ENCODE peak calls at places on chromosomes 2 and 18, in four cellular contexts. J, V, M and A are unnamed samples. For H3K4me1, the result is how much of the 10 kb centered on the place peaks cover.

GRCh38 chr2:231527091-231527395 is 3.2 kb downstream of the NMUR1 start:
- DNase-seq in V (no peak), M (no peak), J (no peak), A (no peak)

GRCh38 chr2:240840435-240841060 is 20.5 kb upstream of the KIF1A start:
- DNase-seq in M (no peak), J (peak), V (peak), A (peak)

GRCh38 chr2:236711440-236711839 is 141.8 kb downstream of the ACKR3 start:
- DNase-seq in V (no peak), M (no peak), J (no peak), A (no peak)

GRCh38 chr2:223692227-223692947 is 90.2 kb upstream of the SCG2 start:
- DNase-seq in J (peak), V (peak), M (no peak), A (peak)

GRCh38 chr2:20126469-20126868 is 75.0 kb upstream of the LAPTM4A start:
- DNase-seq in M (no peak), J (no peak), V (no peak), A (no peak)

GRCh38 chr2:235859651-235860050 is 308.5 kb downstream of the GBX2 start:
- DNase-seq in J (no peak), M (no peak), V (no peak), A (no peak)

GRCh38 chr2:43265006-43265770 is 38.8 kb upstream of the ZFP36L2 start:
- DNase-seq in J (no peak), V (no peak), M (no peak), A (no peak)

GRCh38 chr18:76376225-76376624 is 118.8 kb downstream of the ZNF516 start:
- DNase-seq in V (no peak), M (no peak), J (no peak), A (no peak)

GRCh38 chr2:182020319-182021055 is 34.8 kb downstream of the PPP1R1C start:
- DNase-seq in M (no peak), V (no peak), J (no peak), A (no peak)

GRCh38 chr18:34598136-34598635 is 111.9 kb upstream of the DTNA start:
- DNase-seq in J (no peak), M (no peak), V (no peak), A (no peak)

GRCh38 chr2:119248311-119248710 is 24.7 kb downstream of the STEAP3 start:
- DNase-seq in M (no peak), J (no peak), V (no peak), A (no peak)

GRCh38 chr18:45719106-45719505 is 4.9 kb upstream of the SLC14A1 start:
- DNase-seq in M (no peak), V (no peak), J (no peak), A (no peak)

GRCh38 chr2:237475704-237476107 is 11.3 kb upstream of the MLPH start:
- DNase-seq in M (no peak), J (peak), V (no peak), A (no peak)

GRCh38 chr2:68043719-68044498 is 18.9 kb downstream of the C1D start:
- DNase-seq in M (no peak), J (no peak), V (no peak), A (no peak)

GRCh38 chr2:85731606-85732005 is 22.2 kb upstream of the ATOH8 start:
- DNase-seq in V (no peak), M (no peak), J (no peak), A (no peak)

GRCh38 chr2:225270861-225271260 is 128.6 kb upstream of the NYAP2 start:
- DNase-seq in J (peak), M (peak), V (no peak), A (peak)

GRCh38 chr18:70085641-70086040 is 119.8 kb downstream of the RTTN start:
- DNase-seq in M (no peak), J (no peak), V (no peak), A (no peak)

GRCh38 chr2:71716697-71717624 is 263.6 kb downstream of the DYSF start:
- DNase-seq in V (no peak), M (no peak), J (peak), A (no peak)

GRCh38 chr18:56973487-56973886 is 173.4 kb upstream of the BOD1L2 start:
- DNase-seq in V (no peak), J (no peak), M (no peak), A (no peak)

GRCh38 chr18:39636931-39637330 is 2071.3 kb upstream of the CELF4 start:
- DNase-seq in J (no peak), V (no peak), M (no peak), A (no peak)

GRCh38 chr2:33059452-33060156 is 112.9 kb downstream of the LTBP1 start:
- DNase-seq in J (no peak), V (no peak), M (no peak), A (no peak)

GRCh38 chr2:100733344-100734187 is 86.4 kb upstream of the NPAS2 start:
- DNase-seq in V (no peak), M (no peak), J (no peak), A (no peak)

GRCh38 chr2:61016392-61017002 is 1.0 kb upstream of the PEX13 start:
- DNase-seq in M (no peak), J (no peak), V (no peak), A (peak)

GRCh38 chr2:182426915-182427233 is at the start of gene PDE1A:
- DNase-seq in V (no peak), J (no peak), M (no peak), A (no peak)

GRCh38 chr2:44456946-44457345 is 95.2 kb downstream of the CAMKMT start:
- DNase-seq in M (no peak), V (no peak), J (no peak), A (no peak)

GRCh38 chr2:17969661-17970060 is 91.2 kb downstream of the KCNS3 start:
- DNase-seq in M (no peak), V (no peak), J (no peak), A (no peak)

GRCh38 chr2:10384089-10384734 is 63.9 kb downstream of the ODC1 start:
- DNase-seq in M (no peak), V (no peak), J (no peak), A (no peak)

GRCh38 chr2:212900715-212901114 is 250.7 kb downstream of the IKZF2 start:
- DNase-seq in J (no peak), V (no peak), M (no peak), A (no peak)

GRCh38 chr18:5542393-5543035 is 1.3 kb downstream of the EPB41L3 start:
- DNase-seq in J (no peak), V (no peak), M (no peak), A (peak)

GRCh38 chr2:205706769-205707375 is 24.6 kb downstream of the NRP2 start:
- DNase-seq in J (no peak), M (peak), V (no peak), A (no peak)

GRCh38 chr2:10576456-10576855 is 113.3 kb downstream of the NOL10 start:
- DNase-seq in V (no peak), M (no peak), J (no peak), A (no peak)

DNA sequence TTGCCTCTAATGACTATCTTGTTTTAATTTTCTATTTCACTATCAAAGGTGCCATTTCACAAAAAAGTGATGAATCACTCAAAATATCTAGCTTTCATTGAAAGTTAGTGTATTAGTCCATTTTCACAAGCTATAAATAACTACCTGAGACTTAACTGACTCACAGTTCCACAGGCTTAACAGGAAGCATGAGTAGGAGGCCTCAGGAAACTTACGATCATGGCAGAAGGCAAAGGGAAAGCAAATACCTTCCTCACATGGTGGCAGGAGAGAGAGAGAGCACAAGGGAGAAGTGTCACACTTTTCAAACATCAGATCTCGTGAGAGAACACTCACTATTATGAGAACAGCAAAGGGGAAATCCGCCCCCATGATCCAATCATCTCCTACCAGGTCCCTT is 1220.4 kb upstream of the ZEB2 start:
- DNase-seq in M (no peak), J (no peak), V (no peak), A (no peak)
- H3K4me1 ChIP-seq in M (under half), J (under half), V (under half), A (under half)

DNA sequence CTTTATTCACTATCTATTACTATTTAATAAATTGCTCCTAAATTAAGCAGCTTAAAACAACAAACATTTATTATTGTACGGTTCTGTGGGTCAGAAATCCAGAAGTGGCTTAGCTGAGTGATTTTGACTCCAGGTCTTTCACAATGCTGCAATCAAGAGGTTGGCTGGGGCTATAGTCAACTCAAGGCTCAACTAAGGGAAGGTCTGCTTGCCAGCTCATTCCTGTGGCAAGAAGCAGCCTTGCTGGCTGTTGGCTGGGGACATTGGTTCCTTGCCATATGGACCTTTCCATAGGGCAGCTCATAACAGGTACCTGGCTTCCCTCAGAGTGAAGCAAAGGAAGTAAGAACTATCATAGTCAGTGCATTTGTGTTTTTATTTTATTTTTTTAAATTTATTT is 5.0 kb upstream of the MRPL19 start:
- DNase-seq in M (no peak), V (no peak), J (no peak), A (no peak)
- TF ChIP-seq NRF1 in M (no peak), V (no peak), J (no peak), A (no peak)

GRCh38 chr2:37871453-37872191 is 53.5 kb upstream of the RMDN2 start:
- DNase-seq in V (no peak), J (no peak), M (no peak), A (no peak)
- H3K4me1 ChIP-seq in V (under half), J (under half), M (under half), A (under half)

GRCh38 chr2:113876503-113877387 is 13.1 kb upstream of the ACTR3 start:
- DNase-seq in J (no peak), M (no peak), V (no peak), A (no peak)
- TF ChIP-seq NRF1 in J (no peak), M (no peak), V (no peak), A (no peak)

DNA sequence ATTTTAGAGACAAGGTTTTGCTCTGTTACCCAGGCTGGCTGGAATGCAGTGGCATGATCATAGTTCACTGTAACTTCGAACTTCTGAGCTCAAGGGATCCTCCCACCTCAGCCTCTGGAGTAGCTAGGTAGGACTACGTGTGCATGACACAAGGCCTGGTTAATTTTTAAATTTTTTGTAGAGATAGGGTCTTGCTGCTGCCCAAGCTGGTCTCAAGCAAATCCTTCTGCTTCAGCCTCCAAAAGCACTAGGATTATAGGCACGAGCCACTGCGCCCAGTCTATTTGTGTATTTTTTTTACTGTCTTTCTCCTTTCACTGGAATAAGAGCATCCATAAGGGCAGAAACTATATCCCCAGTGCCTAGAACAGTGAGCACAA is 89.3 kb downstream of the PLEKHM3 start:
- DNase-seq in V (no peak), M (no peak), J (no peak), A (no peak)
- H3K4me1 ChIP-seq in V (under half), M (under half), J (under half), A (under half)

GRCh38 chr2:173043466-173043865 is 32.2 kb upstream of the MAP3K20 start:
- DNase-seq in J (no peak), V (no peak), M (no peak), A (no peak)
- TF ChIP-seq NRF1 in J (no peak), V (no peak), M (no peak), A (no peak)

GRCh38 chr2:69509750-69510140 is 72.5 kb upstream of the NFU1 start:
- DNase-seq in J (no peak), V (no peak), M (no peak), A (no peak)

GRCh38 chr2:69514406-69514805 is 77.2 kb upstream of the NFU1 start:
- DNase-seq in M (no peak), J (no peak), V (no peak), A (no peak)

GRCh38 chr2:69512446-69512845 is 75.2 kb upstream of the NFU1 start:
- DNase-seq in J (no peak), V (no peak), M (no peak), A (no peak)

GRCh38 chr2:69509011-69509749 is 71.9 kb upstream of the NFU1 start:
- DNase-seq in M (no peak), J (no peak), V (no peak), A (no peak)

DNA sequence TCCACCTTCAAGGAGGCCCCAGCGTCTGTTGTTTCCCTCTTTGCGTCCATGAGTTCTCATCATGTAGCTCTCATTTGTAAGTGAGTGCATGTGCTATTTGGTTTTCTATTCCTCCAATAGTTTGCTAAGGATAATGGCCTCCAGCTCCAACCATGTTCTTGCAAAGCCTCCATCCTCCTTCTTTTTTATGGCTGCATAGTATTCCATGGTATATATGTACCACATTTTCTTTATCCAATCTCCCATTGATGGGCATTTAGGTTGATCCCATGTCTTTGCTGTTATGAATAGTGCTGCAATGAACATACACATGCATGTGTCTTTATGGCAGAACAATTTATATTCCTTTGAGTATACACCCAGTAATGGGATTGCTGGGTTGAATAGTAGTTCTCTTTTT is 73.0 kb upstream of the NFU1 start:
- DNase-seq in M (no peak), V (no peak), J (no peak), A (no peak)
- H3K4me1 ChIP-seq in M (under half), V (under half), J (under half), A (under half)

GRCh38 chr18:13241083-13241892 is 22.7 kb downstream of the LDLRAD4 start:
- DNase-seq in J (no peak), M (no peak), V (no peak), A (no peak)

GRCh38 chr18:13241893-13242175 is 23.3 kb downstream of the LDLRAD4 start:
- DNase-seq in M (no peak), V (no peak), J (no peak), A (no peak)

GRCh38 chr18:13240060-13240725 is 21.6 kb downstream of the LDLRAD4 start:
- DNase-seq in V (no peak), J (no peak), M (no peak), A (no peak)

GRCh38 chr18:13237641-13238040 is 19.1 kb downstream of the LDLRAD4 start:
- DNase-seq in V (no peak), J (no peak), M (no peak), A (no peak)

GRCh38 chr18:13239557-13239956 is 21.0 kb downstream of the LDLRAD4 start:
- DNase-seq in M (no peak), J (no peak), V (no peak), A (no peak)
- TF ChIP-seq NRF1 in M (no peak), J (no peak), V (no peak), A (no peak)

GRCh38 chr2:239553376-239554000 is 152.7 kb upstream of the HDAC4 start:
- DNase-seq in M (no peak), J (no peak), V (no peak), A (no peak)
- H3K4me1 ChIP-seq in M (under half), J (under half), V (under half), A (under half)